ENCODE peak calls at places on chromosomes 4 and X, in seven cellular contexts. D, X, L, V, O, S and K are unnamed samples.

GRCh38 chr4:128782076-128782715 is 27.3 kb upstream of the JADE1 start:
- DNase-seq in D (peak), S (no peak), O (peak), V (peak), X (no peak), L (peak), K (peak)

GRCh38 chrX:18899796-18900380 is 84.0 kb downstream of the PHKA2 start:
- DNase-seq in L (peak), D (no peak), X (no peak), S (no peak), V (no peak), O (no peak), K (peak)

GRCh38 chr4:150235317-150235716 is 157.1 kb downstream of the DCLK2 start:
- DNase-seq in S (no peak), L (no peak), D (no peak), V (no peak), X (no peak), O (no peak), K (no peak)

GRCh38 chr4:146029939-146030710 is 91.5 kb upstream of the ZNF827 start:
- DNase-seq in D (no peak), X (no peak), L (no peak), S (no peak), V (no peak), O (no peak), K (no peak)

GRCh38 chr4:178083968-178084367 is 641.7 kb upstream of the AGA start:
- DNase-seq in S (no peak), X (no peak), V (no peak), O (no peak), D (no peak), L (no peak), K (no peak)

GRCh38 chrX:8848921-8849320 is 47.7 kb upstream of the FAM9A start:
- DNase-seq in V (no peak), S (no peak), X (no peak), D (no peak), O (no peak), L (no peak), K (no peak)

GRCh38 chr4:120266602-120267001 is 200.0 kb upstream of the MAD2L1 start:
- DNase-seq in S (no peak), O (no peak), L (no peak), X (no peak), D (no peak), V (no peak), K (no peak)

GRCh38 chrX:74117962-74118361 is 186.0 kb upstream of the ZCCHC13 start:
- DNase-seq in S (no peak), X (no peak), O (no peak), V (no peak), D (no peak), L (no peak), K (no peak)

GRCh38 chrX:27746516-27746915 is 61.3 kb upstream of the MAGEB10 start:
- DNase-seq in D (no peak), X (no peak), S (no peak), V (no peak), L (no peak), O (no peak), K (no peak)

GRCh38 chrX:126509917-126510316 is 42.7 kb downstream of the DCAF12L1 start:
- DNase-seq in L (no peak), X (no peak), V (no peak), S (no peak), O (no peak), D (no peak), K (no peak)

GRCh38 chrX:69100478-69100877 is 64.8 kb downstream of the PJA1 start:
- DNase-seq in O (no peak), L (no peak), X (no peak), S (no peak), V (no peak), D (no peak), K (no peak)

GRCh38 chr4:151854731-151855130 is 93.9 kb upstream of the GATB start:
- DNase-seq in O (no peak), D (no peak), S (no peak), X (no peak), V (no peak), L (peak), K (peak)

GRCh38 chr4:157220026-157220881 is at the start of gene GRIA2:
- DNase-seq in V (no peak), L (peak), S (no peak), O (no peak), X (peak), D (peak), K (peak)

GRCh38 chr4:37717575-37717974 is 31.4 kb upstream of the RELL1 start:
- DNase-seq in S (no peak), V (no peak), L (peak), O (no peak), X (no peak), D (no peak), K (peak)

GRCh38 chr4:41506071-41506470 is 31.9 kb upstream of the LIMCH1 start:
- DNase-seq in D (no peak), V (no peak), L (peak), X (no peak), S (no peak), O (no peak), K (peak)